ENCODE peak calls at places on chromosome 4, in nine cellular contexts. E is CD8-positive, alpha-beta T cell; L is cardiac muscle cell; U is PC-3; O is CD8-positive, alpha-beta memory T cell; B is GM23338; Q is heart left ventricle; H is IMR-90; C is GM23248. Y is an unnamed sample.

GRCh38 chr4:123952530-123953274 is 556.1 kb downstream of the SPRY1 start:
- DNase-seq in E (no peak), L (no peak), U (peak; percentile 28), O (no peak), B (peak; percentile 85), Q (no peak), H (peak; percentile 47), C (peak; percentile 74), Y (peak; percentile 62)

GRCh38 chr4:139014391-139015268 is 951 bp upstream of the NOCT start:
- DNase-seq in E (no peak), L (no peak), U (peak; percentile 89), O (no peak), B (peak; percentile 56), Q (no peak), H (peak; percentile 94), C (peak; percentile 88), Y (peak; percentile 99)

GRCh38 chr4:75718529-75718928 is 5.8 kb upstream of the USO1 start:
- DNase-seq in E (no peak), L (no peak), U (peak; percentile 35), O (no peak), B (no peak), Q (no peak), H (peak; percentile 33), C (no peak), Y (peak; percentile 51)

GRCh38 chr4:68904786-68905185 is 46.8 kb downstream of the UGT2A3 start:
- DNase-seq in E (no peak), L (no peak), U (peak; percentile 39), O (no peak), B (peak; percentile 44), Q (no peak), H (no peak), C (no peak), Y (no peak)

GRCh38 chr4:80446664-80447063 is 111.1 kb downstream of the CFAP299 start:
- DNase-seq in E (no peak), L (no peak), U (peak; percentile 84), O (no peak), B (no peak), Q (no peak), H (peak; percentile 52), C (peak; percentile 45), Y (peak; percentile 64)

GRCh38 chr4:159042097-159042605 is 60.7 kb upstream of the RAPGEF2 start:
- DNase-seq in E (no peak), L (peak; percentile 64), U (no peak), O (no peak), B (no peak), Q (peak; percentile 43), H (no peak), C (no peak), Y (no peak)

GRCh38 chr4:125314676-125315570 is at the start of gene FAT4:
- DNase-seq in E (peak; percentile 29), L (peak; percentile 97), U (peak; percentile 85), O (no peak), B (peak; percentile 94), Q (peak; percentile 98), H (peak; percentile 97), C (peak; percentile 99), Y (peak; percentile 91)

GRCh38 chr4:140688711-140689598 is 67.2 kb downstream of the TBC1D9 start:
- DNase-seq in E (no peak), L (no peak), U (peak; percentile 8), O (no peak), B (no peak), Q (no peak), H (peak; percentile 23), C (peak; percentile 28), Y (no peak)

GRCh38 chr4:87717276-87718031 is 67.4 kb downstream of the DMP1 start:
- DNase-seq in E (no peak), L (no peak), U (peak; percentile 14), O (no peak), B (no peak), Q (no peak), H (no peak), C (peak; percentile 2), Y (no peak)

GRCh38 chr4:33381806-33382205 is 2661.6 kb downstream of the PCDH7 start:
- DNase-seq in E (no peak), L (no peak), U (peak; percentile 92), O (no peak), B (no peak), Q (no peak), H (no peak), C (no peak), Y (peak; percentile 74)

GRCh38 chr4:75698162-75698962 is 25.2 kb upstream of the G3BP2 start:
- DNase-seq in E (peak; percentile 38), L (no peak), U (no peak), O (no peak), B (peak; percentile 60), Q (no peak), H (no peak), C (no peak), Y (no peak)

GRCh38 chr4:25484243-25484721 is 107.2 kb downstream of the ANAPC4 start:
- DNase-seq in E (no peak), L (no peak), U (no peak), O (no peak), B (peak; percentile 16), Q (no peak), H (no peak), C (no peak), Y (peak; percentile 66)

GRCh38 chr4:91127891-91128290 is 1000.7 kb downstream of the CCSER1 start:
- DNase-seq in E (no peak), L (peak; percentile 80), U (no peak), O (no peak), B (no peak), Q (no peak), H (no peak), C (no peak), Y (no peak)

GRCh38 chr4:184331155-184331995 is 113.7 kb upstream of the ENPP6 start:
- DNase-seq in E (no peak), L (no peak), U (peak; percentile 68), O (no peak), B (no peak), Q (no peak), H (peak; percentile 23), C (no peak), Y (no peak)

GRCh38 chr4:24488399-24489164 is 95.8 kb downstream of the DHX15 start:
- DNase-seq in E (peak; percentile 38), L (peak; percentile 84), U (peak; percentile 75), O (peak; percentile 55), B (peak; percentile 93), Q (peak; percentile 66), H (peak; percentile 62), C (peak; percentile 69), Y (no peak)

GRCh38 chr4:62548108-62548524 is 1348.0 kb downstream of the ADGRL3 start:
- DNase-seq in E (no peak), L (no peak), U (peak; percentile 98), O (no peak), B (peak; percentile 77), Q (peak; percentile 61), H (no peak), C (no peak), Y (no peak)

DNA sequence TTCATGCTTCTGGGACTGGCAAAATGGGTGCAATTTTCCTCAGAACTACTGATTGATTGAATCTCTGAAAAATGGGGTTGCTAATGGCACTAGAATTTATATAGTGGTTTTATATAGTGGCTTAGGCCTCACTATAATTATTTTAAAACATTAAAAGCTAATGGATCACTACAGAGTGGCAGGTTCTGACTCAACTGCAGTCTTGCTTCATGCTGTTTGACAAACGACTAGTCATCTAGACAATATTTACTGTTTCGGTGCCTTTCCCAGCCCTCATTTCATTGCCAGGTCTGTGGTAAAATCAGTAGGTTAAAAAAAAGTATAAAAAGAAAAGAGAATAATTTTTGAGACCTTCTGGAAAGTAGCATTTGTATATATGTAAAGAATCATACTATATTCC is 352.8 kb upstream of the ATOH1 start:
- DNase-seq in E (no peak), L (no peak), U (peak; percentile 72), O (no peak), B (no peak), Q (no peak), H (no peak), C (no peak), Y (peak; percentile 22)
- H3K4me1 ChIP-seq in E (no peaks in the 10 kb centered on the region), L (no peaks in the 10 kb centered on the region), U (peaks cover 45% of the 10 kb centered on the region), O (no peaks in the 10 kb centered on the region), B (no peaks in the 10 kb centered on the region), Q (no peaks in the 10 kb centered on the region), H (no peaks in the 10 kb centered on the region), C (no peaks in the 10 kb centered on the region), Y (no peaks in the 10 kb centered on the region)

GRCh38 chr4:8672486-8672885 is 79.9 kb downstream of the CPZ start:
- DNase-seq in E (no peak), L (no peak), U (no peak), O (no peak), B (no peak), Q (no peak), H (no peak), C (no peak), Y (no peak)
- H3K27me3 ChIP-seq in E (no peaks in the 10 kb centered on the region), L (peaks cover 13% of the 10 kb centered on the region), U (peaks cover 54% of the 10 kb centered on the region), O (no peaks in the 10 kb centered on the region), B (no peaks in the 10 kb centered on the region), Q (peaks cover 18% of the 10 kb centered on the region), H (no peaks in the 10 kb centered on the region), C (peaks cover 19% of the 10 kb centered on the region), Y (no peaks in the 10 kb centered on the region)

GRCh38 chr4:112058433-112058832 is 86.8 kb upstream of the FAM241A start:
- DNase-seq in E (no peak), L (no peak), U (no peak), O (no peak), B (no peak), Q (no peak), H (peak; percentile 14), C (peak; percentile 54), Y (peak; percentile 53)

GRCh38 chr4:112057479-112057878 is 87.8 kb upstream of the FAM241A start:
- DNase-seq in E (no peak), L (no peak), U (no peak), O (no peak), B (peak; percentile 4), Q (no peak), H (no peak), C (no peak), Y (no peak)

GRCh38 chr4:112053825-112054224 is 91.4 kb upstream of the FAM241A start:
- DNase-seq in E (no peak), L (no peak), U (no peak), O (no peak), B (no peak), Q (no peak), H (no peak), C (no peak), Y (no peak)

GRCh38 chr4:112060212-112060611 is 85.0 kb upstream of the FAM241A start:
- DNase-seq in E (no peak), L (peak; percentile 63), U (peak; percentile 59), O (no peak), B (peak; percentile 75), Q (no peak), H (peak; percentile 17), C (peak; percentile 68), Y (no peak)

DNA sequence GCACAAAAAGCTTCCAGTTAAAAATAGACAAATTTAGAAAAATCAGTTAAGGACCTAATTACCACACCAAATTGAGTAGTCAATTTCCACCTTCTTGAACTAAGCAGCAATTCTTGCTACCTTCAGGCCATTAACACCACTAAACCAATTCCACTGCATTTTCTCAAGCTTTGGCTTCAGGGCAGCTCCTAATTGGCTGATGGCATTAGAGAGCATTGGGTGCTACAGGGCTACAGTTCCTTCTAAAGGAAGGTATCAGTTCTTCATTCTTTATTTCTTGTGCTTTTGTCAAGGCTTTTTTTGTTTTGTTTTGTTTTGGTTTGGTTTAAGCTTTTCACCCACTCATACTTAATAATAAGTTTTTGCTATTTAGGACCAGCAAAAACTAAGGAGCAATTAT is 90.2 kb upstream of the FAM241A start:
- DNase-seq in E (no peak), L (no peak), U (no peak), O (no peak), B (peak; percentile 36), Q (no peak), H (no peak), C (no peak), Y (no peak)
- H3K4me1 ChIP-seq in E (no peaks in the 10 kb centered on the region), L (peaks cover 6% of the 10 kb centered on the region), U (no peaks in the 10 kb centered on the region), O (no peaks in the 10 kb centered on the region), B (peaks cover 8% of the 10 kb centered on the region), Q (no peaks in the 10 kb centered on the region), H (no peaks in the 10 kb centered on the region), C (peaks cover 12% of the 10 kb centered on the region), Y (peaks cover 5% of the 10 kb centered on the region)

GRCh38 chr4:61044837-61045236 is 155.3 kb upstream of the ADGRL3 start:
- DNase-seq in E (no peak), L (no peak), U (peak; percentile 61), O (no peak), B (no peak), Q (no peak), H (no peak), C (no peak), Y (no peak)
- H3K27me3 ChIP-seq in E (no peaks in the 10 kb centered on the region), L (no peaks in the 10 kb centered on the region), U (no peaks in the 10 kb centered on the region), O (no peaks in the 10 kb centered on the region), B (no peaks in the 10 kb centered on the region), Q (no peaks in the 10 kb centered on the region), H (no peaks in the 10 kb centered on the region), C (no peaks in the 10 kb centered on the region), Y (no peaks in the 10 kb centered on the region)